ENCODE peak calls at places on chromosomes 7 and 10, in seven cellular contexts. One of them, this sample, is unnamed.

GRCh38 chr7:137538361-137538762 is 194.8 kb upstream of the PTN start:
- DNase-seq in neuronal stem cell: no peak
- DNase-seq in H9: no peak
- DNase-seq in mesendoderm: no peak
- DNase-seq in mesenchymal stem cell: peak; percentile 68
- DNase-seq in H1: no peak
- DNase-seq in trophoblast cell: no peak
- DNase-seq in this sample: peak; percentile 90

GRCh38 chr10:71085689-71086438 is 126.5 kb upstream of the UNC5B start:
- DNase-seq in H1: peak; percentile 44
- DNase-seq in trophoblast cell: no peak
- DNase-seq in mesenchymal stem cell: no peak
- DNase-seq in H9: peak; percentile 23
- DNase-seq in neuronal stem cell: peak; percentile 95
- DNase-seq in mesendoderm: peak; percentile 46
- DNase-seq in this sample: no peak

GRCh38 chr10:42975005-42975493 is 101.8 kb upstream of the RET start:
- DNase-seq in mesenchymal stem cell: no peak
- DNase-seq in neuronal stem cell: no peak
- DNase-seq in H1: no peak
- DNase-seq in H9: peak; percentile 23
- DNase-seq in trophoblast cell: no peak
- DNase-seq in mesendoderm: no peak
- DNase-seq in this sample: no peak

GRCh38 chr10:77478248-77478963 is 159.2 kb downstream of the KCNMA1 start:
- DNase-seq in mesendoderm: peak; percentile 16
- DNase-seq in H9: no peak
- DNase-seq in mesenchymal stem cell: peak; percentile 87
- DNase-seq in H1: no peak
- DNase-seq in neuronal stem cell: no peak
- DNase-seq in trophoblast cell: no peak
- DNase-seq in this sample: peak; percentile 96

GRCh38 chr7:102044984-102045673 is 227.7 kb downstream of the CUX1 start:
- DNase-seq in mesenchymal stem cell: no peak
- DNase-seq in H9: no peak
- DNase-seq in neuronal stem cell: no peak
- DNase-seq in mesendoderm: no peak
- DNase-seq in trophoblast cell: no peak
- DNase-seq in H1: no peak
- DNase-seq in this sample: peak; percentile 93

GRCh38 chr10:34295142-34295548 is 520.0 kb downstream of the PARD3 start:
- DNase-seq in H9: no peak
- DNase-seq in neuronal stem cell: no peak
- DNase-seq in mesendoderm: no peak
- DNase-seq in trophoblast cell: no peak
- DNase-seq in mesenchymal stem cell: peak; percentile 88
- DNase-seq in H1: no peak
- DNase-seq in this sample: peak; percentile 38

GRCh38 chr10:71268751-71269150 is 50.3 kb upstream of the SLC29A3 start:
- DNase-seq in trophoblast cell: no peak
- DNase-seq in mesenchymal stem cell: no peak
- DNase-seq in H1: no peak
- DNase-seq in mesendoderm: no peak
- DNase-seq in H9: no peak
- DNase-seq in neuronal stem cell: no peak
- DNase-seq in this sample: peak; percentile 44

GRCh38 chr10:62234284-62234605 is 34.4 kb downstream of the RTKN2 start:
- DNase-seq in neuronal stem cell: no peak
- DNase-seq in H9: no peak
- DNase-seq in trophoblast cell: no peak
- DNase-seq in mesendoderm: no peak
- DNase-seq in H1: no peak
- DNase-seq in mesenchymal stem cell: no peak
- DNase-seq in this sample: no peak

GRCh38 chr7:157077021-157077420 is 61.7 kb upstream of the UBE3C start:
- DNase-seq in mesenchymal stem cell: no peak
- DNase-seq in mesendoderm: no peak
- DNase-seq in trophoblast cell: no peak
- DNase-seq in H1: no peak
- DNase-seq in H9: no peak
- DNase-seq in neuronal stem cell: no peak
- DNase-seq in this sample: no peak

GRCh38 chr7:155378959-155379871 is 78.7 kb upstream of the EN2 start:
- DNase-seq in mesendoderm: no peak
- DNase-seq in neuronal stem cell: no peak
- DNase-seq in trophoblast cell: no peak
- DNase-seq in mesenchymal stem cell: no peak
- DNase-seq in H9: no peak
- DNase-seq in H1: no peak
- DNase-seq in this sample: no peak

GRCh38 chr7:155377071-155377836 is 79.6 kb downstream of the INSIG1 start:
- DNase-seq in mesenchymal stem cell: no peak
- DNase-seq in trophoblast cell: no peak
- DNase-seq in H9: no peak
- DNase-seq in neuronal stem cell: no peak
- DNase-seq in H1: no peak
- DNase-seq in mesendoderm: no peak
- DNase-seq in this sample: no peak

GRCh38 chr7:155380221-155380861 is 77.6 kb upstream of the EN2 start:
- DNase-seq in trophoblast cell: peak; percentile 54
- DNase-seq in mesendoderm: peak; percentile 87
- DNase-seq in mesenchymal stem cell: peak; percentile 61
- DNase-seq in neuronal stem cell: no peak
- DNase-seq in H9: peak; percentile 79
- DNase-seq in H1: peak; percentile 81
- DNase-seq in this sample: peak; percentile 54

GRCh38 chr7:155377837-155378579 is 79.9 kb upstream of the EN2 start:
- DNase-seq in H9: peak; percentile 57
- DNase-seq in mesendoderm: peak; percentile 40
- DNase-seq in trophoblast cell: no peak
- DNase-seq in H1: peak; percentile 69
- DNase-seq in mesenchymal stem cell: peak; percentile 22
- DNase-seq in neuronal stem cell: no peak
- DNase-seq in this sample: peak; percentile 10

DNA sequence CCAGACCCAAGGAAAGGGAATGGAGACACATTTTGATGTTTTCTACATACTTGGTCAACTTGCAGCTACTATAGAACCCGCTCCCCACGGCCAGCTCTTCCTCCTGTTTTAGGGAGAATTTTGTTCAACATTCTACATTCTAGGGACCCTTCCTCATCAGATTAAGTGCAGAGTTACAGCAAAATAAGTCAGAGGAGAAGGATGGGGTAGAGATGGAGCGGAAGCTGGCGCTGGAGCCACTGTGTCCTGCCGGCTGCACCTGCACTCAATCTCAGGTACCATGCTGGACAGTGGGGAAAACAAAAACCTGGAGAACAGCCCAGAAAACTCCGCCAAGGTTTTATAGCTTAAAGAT is 79.4 kb upstream of the EN2 start:
- DNase-seq in H1: no peak
- DNase-seq in neuronal stem cell: no peak
- DNase-seq in trophoblast cell: no peak
- DNase-seq in H9: no peak
- DNase-seq in mesenchymal stem cell: no peak
- DNase-seq in mesendoderm: no peak
- DNase-seq in this sample: no peak
- H2BK5ac ChIP-seq in H1: no peak overlapping the region
- H2BK5ac ChIP-seq in neuronal stem cell: no peak overlapping the region
- H2BK5ac ChIP-seq in trophoblast cell: no peak overlapping the region
- H2BK5ac ChIP-seq in H9: no peak overlapping the region
- H2BK5ac ChIP-seq in mesenchymal stem cell: no peak overlapping the region
- H2BK5ac ChIP-seq in mesendoderm: no peak overlapping the region
- H2BK5ac ChIP-seq in this sample: no peak overlapping the region

GRCh38 chr10:6581750-6582697 is 1.9 kb upstream of the PRKCQ start:
- DNase-seq in H1: no peak
- DNase-seq in mesendoderm: peak; percentile 61
- DNase-seq in trophoblast cell: no peak
- DNase-seq in H9: peak; percentile 70
- DNase-seq in mesenchymal stem cell: no peak
- DNase-seq in neuronal stem cell: no peak
- DNase-seq in this sample: no peak
- H2BK5ac ChIP-seq in H1: no peak overlapping the region
- H2BK5ac ChIP-seq in mesendoderm: no peak overlapping the region
- H2BK5ac ChIP-seq in trophoblast cell: no peak overlapping the region
- H2BK5ac ChIP-seq in H9: no peak overlapping the region
- H2BK5ac ChIP-seq in mesenchymal stem cell: no peak overlapping the region
- H2BK5ac ChIP-seq in neuronal stem cell: no peak overlapping the region
- H2BK5ac ChIP-seq in this sample: no peak overlapping the region

DNA sequence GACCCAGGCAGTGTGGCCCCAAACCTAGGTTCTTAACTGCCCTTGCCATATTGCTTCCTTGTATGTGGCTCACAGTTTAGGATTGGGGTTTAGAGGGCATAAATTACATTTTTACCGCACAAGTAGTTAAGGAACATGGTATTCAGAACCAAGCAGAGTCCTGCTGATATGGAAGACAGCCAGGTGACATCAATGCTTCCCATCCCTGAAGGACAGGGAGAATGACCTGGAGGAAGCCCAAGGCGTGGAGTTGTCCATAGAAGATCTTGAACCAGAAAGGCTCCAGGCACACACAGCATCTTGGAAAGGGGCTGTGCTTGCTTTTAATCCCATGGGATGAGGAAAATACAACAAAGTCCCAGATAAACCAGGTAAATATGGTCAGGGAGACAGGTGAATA is 48.3 kb downstream of the ATXN7L1 start:
- DNase-seq in mesendoderm: no peak
- DNase-seq in neuronal stem cell: no peak
- DNase-seq in trophoblast cell: no peak
- DNase-seq in mesenchymal stem cell: no peak
- DNase-seq in H1: no peak
- DNase-seq in H9: no peak
- DNase-seq in this sample: no peak
- H2BK5ac ChIP-seq in mesendoderm: no peak overlapping the region
- H2BK5ac ChIP-seq in neuronal stem cell: no peak overlapping the region
- H2BK5ac ChIP-seq in trophoblast cell: no peak overlapping the region
- H2BK5ac ChIP-seq in mesenchymal stem cell: no peak overlapping the region
- H2BK5ac ChIP-seq in H1: no peak overlapping the region
- H2BK5ac ChIP-seq in H9: no peak overlapping the region
- H2BK5ac ChIP-seq in this sample: no peak overlapping the region

DNA sequence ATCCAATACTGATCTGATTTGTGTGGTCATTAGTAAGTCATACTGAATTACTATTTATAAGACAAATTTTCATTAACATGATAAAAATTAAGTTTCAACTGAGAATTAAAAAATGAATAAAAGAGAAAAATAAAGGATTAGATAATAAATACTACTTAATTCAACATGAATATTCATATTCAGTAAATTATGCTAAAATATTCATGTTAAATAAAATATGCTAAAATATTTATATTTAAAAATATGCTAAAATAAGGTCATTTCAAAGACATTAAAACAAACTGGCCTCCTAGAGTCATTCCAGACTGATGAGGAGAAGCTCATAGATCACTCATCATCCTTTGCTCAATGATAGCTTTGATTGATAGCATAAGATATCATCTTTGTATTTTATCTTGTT is 16.7 kb upstream of the TMEM106B start:
- DNase-seq in neuronal stem cell: no peak
- DNase-seq in mesendoderm: no peak
- DNase-seq in H9: no peak
- DNase-seq in mesenchymal stem cell: no peak
- DNase-seq in H1: no peak
- DNase-seq in trophoblast cell: no peak
- DNase-seq in this sample: no peak
- H2BK5ac ChIP-seq in neuronal stem cell: no peak overlapping the region
- H2BK5ac ChIP-seq in mesendoderm: no peak overlapping the region
- H2BK5ac ChIP-seq in H9: no peak overlapping the region
- H2BK5ac ChIP-seq in mesenchymal stem cell: no peak overlapping the region
- H2BK5ac ChIP-seq in H1: no peak overlapping the region
- H2BK5ac ChIP-seq in trophoblast cell: no peak overlapping the region
- H2BK5ac ChIP-seq in this sample: no peak overlapping the region

This sample was measured in IMR-90.